ENCODE peak calls at places on chromosome 11, in four cellular contexts. L is IMR-90, S is HepG2, W is K562. Q is an unnamed sample.

GRCh38 chr11:79237111-79237510 is 203.7 kb downstream of the TENM4 start:
- DNase-seq in L (no peak), S (no peak), W (no peak), Q (no peak)

GRCh38 chr11:68503792-68504191 is 43.2 kb downstream of the PPP6R3 start:
- DNase-seq in L (no peak), S (no peak), W (no peak), Q (no peak)

GRCh38 chr11:17378655-17379054 is 9.8 kb downstream of the KCNJ11 start:
- DNase-seq in L (no peak), S (no peak), W (no peak), Q (no peak)

GRCh38 chr11:16338397-16338796 is 17.9 kb downstream of the SOX6 start:
- DNase-seq in L (peak; percentile 91), S (no peak), W (no peak), Q (no peak)

GRCh38 chr11:14124886-14125285 is 162.4 kb downstream of the SPON1 start:
- DNase-seq in L (no peak), S (no peak), W (no peak), Q (no peak)

GRCh38 chr11:75655619-75656018 is 13.2 kb downstream of the MAP6 start:
- DNase-seq in L (peak; percentile 55), S (no peak), W (no peak), Q (no peak)

GRCh38 chr11:86414032-86414431 is 39.3 kb downstream of the CCDC81 start:
- DNase-seq in L (no peak), S (no peak), W (no peak), Q (no peak)

GRCh38 chr11:75717608-75718403 is at the start of gene MOGAT2:
- DNase-seq in L (no peak), S (no peak), W (no peak), Q (no peak)

GRCh38 chr11:116862951-116863350 is 25.5 kb upstream of the APOA1 start:
- DNase-seq in L (peak; percentile 34), S (no peak), W (no peak), Q (no peak)

GRCh38 chr11:44842219-44842618 is 108.5 kb downstream of the TP53I11 start:
- DNase-seq in L (peak; percentile 96), S (no peak), W (no peak), Q (no peak)

GRCh38 chr11:59078435-59078834 is 7.7 kb upstream of the GLYATL1B start:
- DNase-seq in L (no peak), S (no peak), W (no peak), Q (no peak)

GRCh38 chr11:17135934-17136683 is 58.6 kb upstream of the RPS13 start:
- DNase-seq in L (no peak), S (no peak), W (no peak), Q (no peak)

GRCh38 chr11:288328-289144 is at the start of gene PGGHG:
- DNase-seq in L (no peak), S (no peak), W (no peak), Q (no peak)

GRCh38 chr11:19614370-19614936 is 98.2 kb upstream of the NAV2 start:
- DNase-seq in L (no peak), S (no peak), W (no peak), Q (no peak)

GRCh38 chr11:116499396-116500001 is 273.3 kb downstream of the BUD13 start:
- DNase-seq in L (peak; percentile 22), S (peak; percentile 78), W (peak; percentile 82), Q (peak; percentile 66)

GRCh38 chr11:30926130-30926529 is 340.0 kb upstream of the MPPED2 start:
- DNase-seq in L (no peak), S (no peak), W (no peak), Q (no peak)

GRCh38 chr11:35567737-35568465 is 42.5 kb upstream of the PAMR1 start:
- DNase-seq in L (peak; percentile 65), S (no peak), W (no peak), Q (no peak)

GRCh38 chr11:73950869-73951710 is at the start of gene DNAJB13:
- DNase-seq in L (peak; percentile 60), S (peak; percentile 77), W (peak; percentile 85), Q (peak; percentile 88)

GRCh38 chr11:46160100-46160499 is 38.8 kb upstream of the PHF21A start:
- DNase-seq in L (no peak), S (no peak), W (no peak), Q (peak; percentile 25)

GRCh38 chr11:73189723-73190556 is 28.1 kb upstream of the P2RY2 start:
- DNase-seq in L (no peak), S (no peak), W (no peak), Q (no peak)

GRCh38 chr11:924406-925157 is 1.1 kb upstream of the AP2A2 start:
- DNase-seq in L (no peak), S (no peak), W (no peak), Q (no peak)

DNA sequence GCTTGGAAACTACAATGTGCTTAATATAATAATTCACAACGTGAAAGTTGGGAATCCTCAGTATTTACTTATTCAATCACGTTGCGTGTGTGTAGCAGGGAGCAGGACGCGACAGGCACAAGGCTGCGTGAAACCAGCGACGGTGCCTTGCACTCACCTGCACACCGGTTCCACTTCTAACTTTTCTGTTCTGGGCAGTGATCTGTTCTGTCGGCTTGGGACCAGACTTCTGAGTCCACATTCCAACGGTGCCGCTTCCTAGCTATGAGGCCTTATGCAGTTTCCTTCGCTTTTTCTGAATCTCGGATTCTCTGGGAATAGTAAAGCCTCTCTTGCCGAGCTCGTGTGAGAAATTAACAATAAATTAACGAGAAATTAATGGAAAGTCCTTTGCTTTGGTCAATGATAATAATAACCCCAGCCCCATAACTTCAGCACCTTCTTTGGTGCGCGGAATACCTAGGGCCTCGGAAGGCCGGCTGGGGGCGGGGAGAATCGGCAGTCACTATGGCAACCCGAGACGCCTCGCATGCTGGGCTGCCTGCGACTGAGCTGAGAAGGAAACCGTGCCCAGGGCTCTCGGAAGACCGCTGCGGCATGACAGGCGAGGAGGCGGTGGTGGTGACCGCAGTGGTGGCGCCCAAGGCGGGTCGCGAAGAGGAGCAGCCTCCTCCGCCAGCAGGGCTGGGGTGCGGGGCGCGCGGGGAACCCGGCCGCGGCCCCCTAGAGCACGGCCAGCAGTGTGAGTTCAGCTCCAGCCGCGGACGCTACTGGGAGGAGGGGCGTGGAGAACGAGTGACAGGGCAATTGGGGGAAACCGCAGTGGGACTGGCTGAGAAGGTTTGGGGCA is at the start of gene C11orf97:
- DNase-seq in L (peak; percentile 30), S (peak; percentile 35), W (peak; percentile 14), Q (no peak)
- TF ChIP-seq MAZ in L (no peak), S (no peak), W (no peak), Q (no peak)

GRCh38 chr11:128172046-128172878 is 415.1 kb downstream of the ETS1 start:
- DNase-seq in L (peak; percentile 86), S (peak; percentile 46), W (peak; percentile 14), Q (peak; percentile 74)
- TF ChIP-seq MAZ in L (no peak), S (no peak), W (no peak), Q (no peak)

GRCh38 chr11:65432133-65432650 is 9.6 kb downstream of the NEAT1 start:
- DNase-seq in L (peak; percentile 34), S (no peak), W (no peak), Q (no peak)
- TF ChIP-seq MAZ in L (no peak), S (no peak), W (no peak), Q (no peak)

DNA sequence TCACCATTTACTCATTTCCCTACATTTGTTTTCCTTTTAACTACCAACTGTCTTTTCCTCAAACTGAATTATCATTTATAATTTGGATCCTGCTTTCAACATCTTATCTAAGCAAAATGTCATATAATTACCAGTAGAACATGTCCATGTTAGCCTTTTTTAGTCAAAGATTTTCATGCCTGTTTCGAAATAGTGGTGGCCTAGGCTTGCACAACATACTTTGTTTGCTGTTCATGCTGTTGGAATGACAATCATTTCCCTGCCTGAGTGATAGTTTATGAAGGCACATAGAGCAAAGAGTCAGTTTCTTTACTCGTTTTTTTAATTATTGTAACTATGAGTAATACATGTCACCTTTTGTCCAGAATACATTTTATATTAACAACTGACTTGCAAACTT is 144.3 kb upstream of the ANO3 start:
- DNase-seq in L (peak; percentile 82), S (peak; percentile 62), W (no peak), Q (no peak)
- TF ChIP-seq MAZ in L (no peak), S (no peak), W (no peak), Q (no peak)

GRCh38 chr11:8777907-8778767 is 95.5 kb downstream of the RPL27A start:
- DNase-seq in L (peak; percentile 71), S (no peak), W (no peak), Q (no peak)
- TF ChIP-seq MAZ in L (no peak), S (no peak), W (no peak), Q (no peak)

GRCh38 chr11:12755510-12755909 is 81.3 kb downstream of the TEAD1 start:
- DNase-seq in L (peak; percentile 52), S (no peak), W (no peak), Q (no peak)

GRCh38 chr11:12756867-12757266 is 82.6 kb downstream of the TEAD1 start:
- DNase-seq in L (no peak), S (no peak), W (no peak), Q (no peak)

GRCh38 chr11:12756101-12756500 is 81.9 kb downstream of the TEAD1 start:
- DNase-seq in L (no peak), S (no peak), W (no peak), Q (no peak)

GRCh38 chr11:12752868-12753267 is 78.6 kb downstream of the TEAD1 start:
- DNase-seq in L (no peak), S (no peak), W (no peak), Q (no peak)

DNA sequence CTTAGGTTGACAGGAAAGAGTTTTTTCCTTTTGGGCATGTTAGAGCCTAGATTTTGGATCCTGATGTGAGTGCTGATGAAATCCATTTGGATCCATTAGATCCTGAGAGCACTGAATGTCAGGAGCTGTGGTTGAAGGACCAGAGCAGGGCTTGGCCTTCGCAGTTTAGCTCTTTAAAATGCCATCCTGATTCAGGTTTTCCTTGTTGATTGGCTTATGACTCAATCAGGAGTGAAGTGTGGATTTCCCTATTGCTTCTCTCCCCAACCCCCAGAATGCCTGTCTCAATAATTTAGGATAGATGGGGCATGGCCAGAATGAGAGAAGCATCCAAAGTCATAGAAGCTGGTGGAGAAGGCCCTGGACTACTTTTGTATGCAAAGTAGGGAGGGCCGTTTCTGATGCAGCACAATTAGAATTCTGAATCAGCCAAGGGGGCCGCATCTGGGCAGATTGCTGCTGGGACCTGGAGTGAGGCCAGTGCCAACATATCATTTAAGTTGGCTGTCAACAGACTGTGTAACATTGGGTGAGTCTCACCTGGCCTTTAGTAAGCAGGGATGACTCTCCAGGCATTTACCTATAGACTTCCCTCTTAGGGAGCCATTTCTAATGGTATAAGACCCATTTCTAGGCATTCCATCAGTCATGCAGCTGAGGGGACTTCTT is 80.5 kb downstream of the TEAD1 start:
- DNase-seq in L (no peak), S (no peak), W (no peak), Q (no peak)
- TF ChIP-seq MAZ in L (no peak), S (no peak), W (no peak), Q (no peak)